ENCODE peak calls at places on chromosomes 3 and 15, in nine cellular contexts. Y is endothelial cell, D is H54, K is HuH-7, Q is GF-D8, Z is RPMI7951, T is HepG2, P is choroid plexus epithelial cell, M is GM13976. R is an unnamed sample.
A peak's percentile ranks its signal among the peaks of the same experiment; 100 is the strongest.

GRCh38 chr3:76554717-76555116 is 485.2 kb upstream of the ROBO2 start:
- DNase-seq in K (no peak), D (no peak), T (no peak), Y (no peak), P (peak; percentile 94), Q (no peak), Z (no peak), M (no peak), R (no peak)

GRCh38 chr3:90253131-90253530 is 1145.7 kb downstream of the EPHA3 start:
- DNase-seq in Y (no peak), Q (no peak), T (no peak), K (no peak), M (no peak), Z (no peak), P (no peak), D (no peak), R (no peak)

GRCh38 chr15:38696120-38696727 is 131.6 kb upstream of the RASGRP1 start:
- DNase-seq in K (no peak), Y (no peak), D (peak; percentile 28), Q (no peak), P (peak; percentile 63), M (peak; percentile 31), Z (peak; percentile 84), T (no peak), R (no peak)

GRCh38 chr3:115248274-115248673 is 101.2 kb upstream of the ZBTB20 start:
- DNase-seq in D (no peak), Q (no peak), K (no peak), T (no peak), Z (peak; percentile 51), Y (no peak), M (no peak), P (no peak), R (no peak)

GRCh38 chr3:195580733-195581443 is 2.9 kb downstream of the APOD start:
- DNase-seq in Z (no peak), Y (no peak), K (no peak), M (no peak), P (peak; percentile 81), T (no peak), D (no peak), Q (no peak), R (no peak)

GRCh38 chr15:92006186-92007028 is 152.9 kb downstream of the SLCO3A1 start:
- DNase-seq in P (no peak), M (no peak), K (no peak), Q (no peak), D (no peak), Z (peak; percentile 11), Y (no peak), T (no peak), R (peak; percentile 14)

GRCh38 chr15:38389924-38390542 is 63.9 kb upstream of the FAM98B start:
- DNase-seq in D (peak; percentile 12), K (peak; percentile 26), Y (peak; percentile 80), Z (peak; percentile 60), P (peak; percentile 78), Q (no peak), T (peak; percentile 58), M (peak; percentile 46), R (peak; percentile 53)

GRCh38 chr3:145094355-145094941 is 1066.5 kb downstream of the PLOD2 start:
- DNase-seq in P (peak; percentile 92), Y (no peak), K (no peak), D (peak; percentile 7), M (peak; percentile 16), Q (no peak), Z (peak; percentile 20), T (no peak), R (no peak)

GRCh38 chr3:187352581-187353575 is 15.3 kb upstream of the RTP4 start:
- DNase-seq in Q (no peak), K (peak; percentile 29), Y (no peak), M (no peak), P (peak; percentile 19), T (no peak), D (no peak), Z (no peak), R (no peak)

GRCh38 chr3:51388286-51389029 is 2.6 kb upstream of the RBM15B start:
- DNase-seq in D (no peak), Q (peak; percentile 1), K (no peak), M (no peak), T (peak; percentile 45), Y (no peak), P (peak; percentile 34), Z (peak; percentile 21), R (no peak)

GRCh38 chr15:52021128-52021671 is 2.2 kb downstream of the MAPK6 start:
- DNase-seq in Y (no peak), Z (peak; percentile 94), P (peak; percentile 97), K (peak; percentile 63), T (peak; percentile 74), M (peak; percentile 78), Q (peak; percentile 41), D (peak; percentile 66), R (peak; percentile 38)

GRCh38 chr3:82157952-82158351 is 396.5 kb upstream of the GBE1 start:
- DNase-seq in P (peak; percentile 83), Q (no peak), Z (peak; percentile 56), Y (no peak), T (no peak), M (no peak), K (no peak), D (peak; percentile 5), R (no peak)

GRCh38 chr15:23629234-23629805 is 18.3 kb downstream of the MAGEL2 start:
- DNase-seq in Q (no peak), T (no peak), P (peak; percentile 16), M (no peak), K (peak; percentile 52), Z (peak; percentile 5), D (no peak), Y (no peak), R (no peak)

GRCh38 chr3:43005253-43005652 is 26.1 kb downstream of the GASK1A start:
- DNase-seq in P (no peak), Q (no peak), D (no peak), K (no peak), Y (no peak), Z (no peak), M (no peak), T (no peak), R (no peak)

GRCh38 chr15:45148076-45149059 is 18.6 kb downstream of the DUOX1 start:
- DNase-seq in P (no peak), D (no peak), Z (no peak), T (no peak), K (no peak), Q (no peak), Y (no peak), M (no peak), R (no peak)

GRCh38 chr3:149145361-149145760 is 15.9 kb downstream of the HPS3 start:
- DNase-seq in M (no peak), D (no peak), K (no peak), Q (no peak), P (no peak), Z (no peak), Y (no peak), T (no peak), R (no peak)

GRCh38 chr15:99445272-99445850 is 120.4 kb upstream of the MEF2A start:
- DNase-seq in D (no peak), T (no peak), P (no peak), Y (no peak), Q (no peak), M (peak; percentile 5), K (no peak), Z (no peak), R (no peak)

GRCh38 chr15:55221090-55222011 is 24.6 kb upstream of the RSL24D1 start:
- DNase-seq in T (peak; percentile 86), K (peak; percentile 66), D (peak; percentile 14), Q (peak; percentile 92), Z (peak; percentile 82), Y (no peak), M (peak; percentile 62), P (peak; percentile 99), R (peak; percentile 14)

GRCh38 chr3:100106531-100107155 is 7.7 kb downstream of the FILIP1L start:
- DNase-seq in Z (peak; percentile 17), P (peak; percentile 88), Q (no peak), Y (no peak), K (no peak), D (no peak), M (no peak), T (no peak), R (no peak)

GRCh38 chr15:34217587-34218225 is 7.1 kb upstream of the EMC4 start:
- DNase-seq in Z (peak; percentile 88), M (no peak), P (no peak), Q (no peak), Y (no peak), K (no peak), T (no peak), D (no peak), R (no peak)

GRCh38 chr3:12345141-12345561 is 56.3 kb downstream of the PPARG start:
- DNase-seq in D (peak; percentile 18), M (no peak), Q (no peak), T (no peak), K (no peak), Y (no peak), P (peak; percentile 90), Z (peak; percentile 60), R (no peak)

GRCh38 chr3:77459926-77460325 is 420.0 kb downstream of the ROBO2 start:
- DNase-seq in Z (no peak), P (no peak), K (no peak), Y (no peak), T (no peak), Q (no peak), D (no peak), M (no peak), R (no peak)

GRCh38 chr3:157407769-157408168 is 28.9 kb upstream of the PTX3 start:
- DNase-seq in Z (no peak), Q (no peak), T (no peak), K (no peak), M (no peak), D (no peak), P (no peak), Y (no peak), R (no peak)

GRCh38 chr3:120524171-120524923 is 71.8 kb upstream of the NDUFB4 start:
- DNase-seq in M (no peak), Q (no peak), Y (no peak), P (peak; percentile 60), T (no peak), K (no peak), D (no peak), Z (peak; percentile 55), R (no peak)

GRCh38 chr3:123687286-123687685 is 102.4 kb upstream of the HACD2 start:
- DNase-seq in P (no peak), Z (peak; percentile 43), Q (no peak), Y (no peak), M (no peak), K (no peak), T (peak; percentile 81), D (peak; percentile 23), R (no peak)

GRCh38 chr3:61894988-61895935 is 333.9 kb downstream of the PTPRG start:
- DNase-seq in Q (peak; percentile 4), K (no peak), Z (peak; percentile 100), M (peak; percentile 62), Y (no peak), T (peak; percentile 12), D (peak; percentile 32), P (peak; percentile 95), R (peak; percentile 5)

GRCh38 chr15:96347181-96348111 is 16.9 kb downstream of the NR2F2 start:
- DNase-seq in Y (no peak), P (peak; percentile 84), D (no peak), K (no peak), M (no peak), Z (no peak), T (no peak), Q (no peak), R (no peak)

GRCh38 chr3:185225523-185225922 is 28.3 kb downstream of the EHHADH start:
- DNase-seq in P (peak; percentile 78), D (no peak), K (no peak), M (no peak), T (no peak), Z (no peak), Q (no peak), Y (no peak), R (no peak)

GRCh38 chr3:156820687-156821070 is 5.5 kb upstream of the LEKR1 start:
- DNase-seq in Y (no peak), P (no peak), Q (no peak), T (no peak), D (no peak), M (no peak), K (no peak), Z (no peak), R (peak; percentile 26)

GRCh38 chr3:44106761-44107160 is 134.9 kb upstream of the TOPAZ1 start:
- DNase-seq in P (peak; percentile 19), Q (no peak), Y (no peak), Z (no peak), K (no peak), D (no peak), M (no peak), T (no peak), R (no peak)

GRCh38 chr3:130901463-130902204 is 7.8 kb downstream of the ATP2C1 start:
- DNase-seq in P (no peak), K (no peak), Q (no peak), Z (peak; percentile 50), M (no peak), T (no peak), Y (no peak), D (no peak), R (no peak)